ENCODE peak calls at places on chromosomes 16 and 17, in five cellular contexts. One of them, this sample, is unnamed.

GRCh38 chr16:76197925-76198324 is 79.3 kb upstream of the CNTNAP4 start:
- DNase-seq in AG08395: no peak
- DNase-seq in neural progenitor cell: no peak
- DNase-seq in HS-5: no peak
- DNase-seq in NCI-H524: no peak
- DNase-seq in this sample: no peak

GRCh38 chr16:77919761-77920415 is 102.5 kb upstream of the CLEC3A start:
- DNase-seq in AG08395: no peak
- DNase-seq in NCI-H524: no peak
- DNase-seq in neural progenitor cell: no peak
- DNase-seq in HS-5: no peak
- DNase-seq in this sample: no peak

GRCh38 chr16:9911989-9912388 is 270.2 kb downstream of the GRIN2A start:
- DNase-seq in HS-5: no peak
- DNase-seq in NCI-H524: no peak
- DNase-seq in neural progenitor cell: no peak
- DNase-seq in AG08395: no peak
- DNase-seq in this sample: no peak

GRCh38 chr17:75102385-75102821 is 7.4 kb upstream of the ARMC7 start:
- DNase-seq in HS-5: no peak
- DNase-seq in neural progenitor cell: no peak
- DNase-seq in AG08395: no peak
- DNase-seq in NCI-H524: no peak
- DNase-seq in this sample: no peak

GRCh38 chr17:14121952-14122351 is 52.6 kb downstream of the COX10 start:
- DNase-seq in neural progenitor cell: no peak
- DNase-seq in AG08395: no peak
- DNase-seq in NCI-H524: no peak
- DNase-seq in HS-5: no peak
- DNase-seq in this sample: no peak

GRCh38 chr17:8131844-8132441 is 8.0 kb upstream of the HES7 start:
- DNase-seq in neural progenitor cell: no peak
- DNase-seq in HS-5: no peak
- DNase-seq in AG08395: no peak
- DNase-seq in NCI-H524: no peak
- DNase-seq in this sample: no peak

GRCh38 chr17:78993981-78994671 is 14.4 kb upstream of the LGALS3BP start:
- DNase-seq in HS-5: no peak
- DNase-seq in AG08395: no peak
- DNase-seq in neural progenitor cell: no peak
- DNase-seq in NCI-H524: no peak
- DNase-seq in this sample: no peak

GRCh38 chr16:30761427-30761927 is 385 bp downstream of the CFAP119 start:
- DNase-seq in NCI-H524: peak
- DNase-seq in neural progenitor cell: peak
- DNase-seq in AG08395: peak
- DNase-seq in HS-5: no peak
- DNase-seq in this sample: peak

GRCh38 chr16:72923757-72924156 is 124.2 kb downstream of the ZFHX3 start:
- DNase-seq in NCI-H524: peak
- DNase-seq in HS-5: no peak
- DNase-seq in AG08395: no peak
- DNase-seq in neural progenitor cell: no peak
- DNase-seq in this sample: no peak

GRCh38 chr17:79812969-79813825 is 16.3 kb upstream of the CBX8 start:
- DNase-seq in neural progenitor cell: peak
- DNase-seq in HS-5: no peak
- DNase-seq in NCI-H524: peak
- DNase-seq in AG08395: no peak
- DNase-seq in this sample: no peak

GRCh38 chr17:3992370-3992769 is 28.1 kb upstream of the ATP2A3 start:
- DNase-seq in HS-5: no peak
- DNase-seq in neural progenitor cell: no peak
- DNase-seq in NCI-H524: no peak
- DNase-seq in AG08395: no peak
- DNase-seq in this sample: no peak

GRCh38 chr17:1491406-1492248 is 859 bp downstream of the MYO1C start:
- DNase-seq in HS-5: no peak
- DNase-seq in NCI-H524: no peak
- DNase-seq in neural progenitor cell: peak
- DNase-seq in AG08395: peak
- DNase-seq in this sample: peak

GRCh38 chr17:38728290-38728831 is 1.8 kb upstream of the CISD3 start:
- DNase-seq in AG08395: no peak
- DNase-seq in NCI-H524: no peak
- DNase-seq in neural progenitor cell: no peak
- DNase-seq in HS-5: no peak
- DNase-seq in this sample: no peak

GRCh38 chr17:50257574-50258224 is 16.6 kb upstream of the TMEM92 start:
- DNase-seq in neural progenitor cell: no peak
- DNase-seq in HS-5: no peak
- DNase-seq in NCI-H524: no peak
- DNase-seq in AG08395: peak
- DNase-seq in this sample: no peak

GRCh38 chr17:13484020-13484419 is 117.7 kb downstream of the HS3ST3A1 start:
- DNase-seq in AG08395: peak
- DNase-seq in HS-5: peak
- DNase-seq in NCI-H524: no peak
- DNase-seq in neural progenitor cell: no peak
- DNase-seq in this sample: no peak

GRCh38 chr16:77624085-77624484 is 98.2 kb upstream of the NUDT7 start:
- DNase-seq in neural progenitor cell: no peak
- DNase-seq in NCI-H524: peak
- DNase-seq in HS-5: no peak
- DNase-seq in AG08395: no peak
- DNase-seq in this sample: no peak

GRCh38 chr16:56583351-56583910 is 5.9 kb upstream of the MT3 start:
- DNase-seq in AG08395: no peak
- DNase-seq in neural progenitor cell: no peak
- DNase-seq in HS-5: no peak
- DNase-seq in NCI-H524: no peak
- DNase-seq in this sample: no peak

GRCh38 chr16:57239089-57239488 is 6.0 kb upstream of the ARL2BP start:
- DNase-seq in neural progenitor cell: no peak
- DNase-seq in HS-5: no peak
- DNase-seq in AG08395: no peak
- DNase-seq in NCI-H524: no peak
- DNase-seq in this sample: no peak

GRCh38 chr17:82937411-82938371 is 97.9 kb upstream of the ZNF750 start:
- DNase-seq in neural progenitor cell: no peak
- DNase-seq in HS-5: no peak
- DNase-seq in AG08395: no peak
- DNase-seq in NCI-H524: no peak
- DNase-seq in this sample: no peak

GRCh38 chr17:44988256-44988942 is 20.3 kb upstream of the C1QL1 start:
- DNase-seq in neural progenitor cell: peak
- DNase-seq in HS-5: no peak
- DNase-seq in AG08395: no peak
- DNase-seq in NCI-H524: no peak
- DNase-seq in this sample: no peak

GRCh38 chr17:29838961-29839360 is 91.1 kb downstream of the SSH2 start:
- DNase-seq in HS-5: no peak
- DNase-seq in AG08395: no peak
- DNase-seq in NCI-H524: peak
- DNase-seq in neural progenitor cell: peak
- DNase-seq in this sample: no peak

GRCh38 chr16:89645122-89645521 is 12.4 kb downstream of the CHMP1A start:
- DNase-seq in NCI-H524: no peak
- DNase-seq in HS-5: no peak
- DNase-seq in AG08395: no peak
- DNase-seq in neural progenitor cell: no peak
- DNase-seq in this sample: no peak

GRCh38 chr16:50539822-50540710 is 8.1 kb upstream of the NKD1 start:
- DNase-seq in AG08395: no peak
- DNase-seq in NCI-H524: peak
- DNase-seq in HS-5: no peak
- DNase-seq in neural progenitor cell: peak
- DNase-seq in this sample: no peak

GRCh38 chr17:41440531-41441033 is at the start of gene KRT38:
- DNase-seq in HS-5: no peak
- DNase-seq in neural progenitor cell: no peak
- DNase-seq in AG08395: no peak
- DNase-seq in NCI-H524: no peak
- DNase-seq in this sample: no peak

GRCh38 chr16:15672514-15673167 is 22.6 kb downstream of the NDE1 start:
- DNase-seq in neural progenitor cell: no peak
- DNase-seq in HS-5: peak
- DNase-seq in AG08395: peak
- DNase-seq in NCI-H524: no peak
- DNase-seq in this sample: peak

GRCh38 chr17:306116-306515 is 46.5 kb downstream of the RPH3AL start:
- DNase-seq in HS-5: no peak
- DNase-seq in neural progenitor cell: no peak
- DNase-seq in AG08395: no peak
- DNase-seq in NCI-H524: no peak
- DNase-seq in this sample: no peak

GRCh38 chr17:31888124-31888523 is 13.4 kb downstream of the UTP6 start:
- DNase-seq in NCI-H524: no peak
- DNase-seq in HS-5: no peak
- DNase-seq in neural progenitor cell: no peak
- DNase-seq in AG08395: no peak
- DNase-seq in this sample: no peak

GRCh38 chr17:20122236-20122879 is 113.2 kb downstream of the SPECC1 start:
- DNase-seq in HS-5: no peak
- DNase-seq in NCI-H524: peak
- DNase-seq in neural progenitor cell: no peak
- DNase-seq in AG08395: no peak
- DNase-seq in this sample: no peak

GRCh38 chr17:32396343-32396742 is 46.4 kb downstream of the ZNF207 start:
- DNase-seq in HS-5: no peak
- DNase-seq in AG08395: no peak
- DNase-seq in NCI-H524: no peak
- DNase-seq in neural progenitor cell: no peak
- DNase-seq in this sample: peak

GRCh38 chr16:22278841-22279240 is 18.4 kb upstream of the POLR3E start:
- DNase-seq in AG08395: no peak
- DNase-seq in neural progenitor cell: peak
- DNase-seq in HS-5: no peak
- DNase-seq in NCI-H524: peak
- DNase-seq in this sample: no peak

GRCh38 chr16:81997738-81998137 is 13.5 kb downstream of the SDR42E1 start:
- DNase-seq in neural progenitor cell: no peak
- DNase-seq in AG08395: peak
- DNase-seq in HS-5: peak
- DNase-seq in NCI-H524: no peak
- DNase-seq in this sample: no peak

GRCh38 chr17:81242421-81243332 is 3.6 kb downstream of the NDUFAF8 start:
- DNase-seq in HS-5: no peak
- DNase-seq in AG08395: no peak
- DNase-seq in NCI-H524: peak
- DNase-seq in neural progenitor cell: no peak
- DNase-seq in this sample: no peak

GRCh38 chr17:11986939-11987329 is 10.3 kb downstream of the ZNF18 start:
- DNase-seq in HS-5: peak
- DNase-seq in AG08395: peak
- DNase-seq in NCI-H524: peak
- DNase-seq in neural progenitor cell: peak
- DNase-seq in this sample: no peak

GRCh38 chr16:50394215-50394802 is 25.5 kb upstream of the BRD7 start:
- DNase-seq in NCI-H524: peak
- DNase-seq in HS-5: no peak
- DNase-seq in AG08395: no peak
- DNase-seq in neural progenitor cell: no peak
- DNase-seq in this sample: no peak